ENCODE peak calls at places on chromosomes 2 and 18, in six cellular contexts. U, W, S, M, A and J are unnamed samples. For H3K27me3, the result is how much of the 10 kb centered on the place peaks cover.

GRCh38 chr2:8119782-8120551 is 561.9 kb upstream of the ID2 start:
- DNase-seq in U (no peak), W (no peak), S (peak), M (no peak), A (no peak), J (no peak)

GRCh38 chr2:239550336-239550735 is 149.5 kb upstream of the HDAC4 start:
- DNase-seq in U (no peak), W (no peak), S (no peak), M (no peak), A (no peak), J (no peak)

GRCh38 chr18:44988821-44989587 is 308.3 kb downstream of the SETBP1 start:
- DNase-seq in U (no peak), W (no peak), S (no peak), M (no peak), A (no peak), J (no peak)

GRCh38 chr2:9187620-9188214 is 18.9 kb upstream of the ASAP2 start:
- DNase-seq in U (no peak), W (no peak), S (no peak), M (no peak), A (no peak), J (no peak)

GRCh38 chr2:97734061-97734912 is 20.9 kb downstream of the ZAP70 start:
- DNase-seq in U (no peak), W (no peak), S (no peak), M (peak), A (no peak), J (no peak)

GRCh38 chr2:20012282-20013060 is at the start of gene MATN3:
- DNase-seq in U (peak), W (no peak), S (peak), M (no peak), A (no peak), J (peak)

GRCh38 chr2:224901121-224901676 is 141.1 kb downstream of the DOCK10 start:
- DNase-seq in U (no peak), W (no peak), S (no peak), M (no peak), A (no peak), J (no peak)

GRCh38 chr2:207330912-207331311 is 165.2 kb upstream of the KLF7 start:
- DNase-seq in U (no peak), W (peak), S (no peak), M (no peak), A (no peak), J (no peak)

GRCh38 chr18:24317370-24317769 is 80.3 kb downstream of the OSBPL1A start:
- DNase-seq in U (no peak), W (no peak), S (no peak), M (no peak), A (no peak), J (no peak)

GRCh38 chr2:29831560-29831959 is 89.8 kb downstream of the ALK start:
- DNase-seq in U (no peak), W (no peak), S (no peak), M (no peak), A (no peak), J (no peak)

GRCh38 chr2:184564092-184564491 is 34.2 kb upstream of the ZNF804A start:
- DNase-seq in U (no peak), W (no peak), S (no peak), M (no peak), A (no peak), J (no peak)

GRCh38 chr2:123521868-123522267 is 503.2 kb upstream of the CNTNAP5 start:
- DNase-seq in U (no peak), W (no peak), S (no peak), M (no peak), A (no peak), J (no peak)

GRCh38 chr18:13381907-13382682 is 163.5 kb downstream of the LDLRAD4 start:
- DNase-seq in U (peak), W (no peak), S (peak), M (peak), A (peak), J (no peak)

GRCh38 chr2:126799306-126799705 is 99.4 kb upstream of the TEX51 start:
- DNase-seq in U (no peak), W (no peak), S (no peak), M (no peak), A (no peak), J (no peak)

GRCh38 chr18:76410660-76411417 is 84.2 kb downstream of the ZNF516 start:
- DNase-seq in U (no peak), W (no peak), S (no peak), M (no peak), A (no peak), J (no peak)

GRCh38 chr2:11810237-11810977 is 64.0 kb downstream of the LPIN1 start:
- DNase-seq in U (no peak), W (no peak), S (no peak), M (no peak), A (no peak), J (no peak)
- H3K27ac ChIP-seq in U (no peak), W (no peak), S (no peak), M (no peak), A (no peak), J (no peak)

GRCh38 chr2:160581448-160581847 is 87.8 kb upstream of the RBMS1 start:
- DNase-seq in U (no peak), W (no peak), S (no peak), M (no peak), A (no peak), J (no peak)
- H3K27me3 ChIP-seq in U (under half), W (under half), S (under half), M (under half), A (under half), J (under half)

GRCh38 chr2:104982111-104982510 is 55.8 kb upstream of the MRPS9 start:
- DNase-seq in U (no peak), W (no peak), S (no peak), M (no peak), A (no peak), J (no peak)
- H3K27ac ChIP-seq in U (no peak), W (no peak), S (no peak), M (no peak), A (no peak), J (no peak)

DNA sequence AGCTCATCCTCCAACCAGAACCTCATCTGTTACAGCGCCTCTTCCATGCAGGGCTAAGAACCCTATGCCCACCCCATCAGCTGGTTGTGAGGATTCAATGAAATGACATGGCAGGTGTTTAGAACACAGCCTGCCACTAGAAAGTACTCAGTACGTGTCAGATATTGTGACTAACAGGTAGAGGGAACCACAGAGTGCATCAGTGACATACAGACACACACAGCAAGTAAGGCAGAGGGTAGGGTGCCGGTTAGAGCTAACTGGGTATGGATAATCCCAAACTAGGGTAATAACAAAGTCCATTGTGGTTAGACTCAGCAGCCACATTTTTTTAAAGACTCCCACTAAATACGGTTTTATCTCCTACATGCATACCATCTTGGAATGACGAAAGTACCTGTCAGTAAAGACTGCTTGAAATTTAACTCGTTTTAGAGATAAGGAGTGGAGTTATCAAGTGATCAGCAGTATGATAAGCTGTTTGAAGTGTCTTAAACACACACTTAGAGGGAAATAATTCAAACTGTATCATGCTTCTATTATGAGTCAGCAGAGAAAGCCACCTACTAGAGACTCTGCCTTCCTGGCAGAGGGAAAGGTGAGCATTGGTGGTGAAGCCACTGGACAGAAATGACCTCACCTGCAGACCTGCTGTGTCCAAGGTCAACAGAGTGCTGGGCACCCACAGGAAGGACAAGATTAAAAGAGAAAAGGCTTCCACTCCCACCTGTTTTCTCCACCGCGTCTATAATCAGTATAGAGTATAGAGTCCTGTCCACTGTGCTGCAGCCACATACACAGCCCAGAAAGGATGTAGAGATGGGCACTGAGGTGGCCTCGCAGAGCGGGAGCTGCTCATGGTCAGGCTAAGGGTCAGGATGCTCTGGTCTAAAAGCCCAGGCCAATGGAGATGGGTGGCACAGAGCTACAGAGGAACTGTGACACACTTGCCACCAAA is 20.5 kb downstream of the MPPE1 start:
- DNase-seq in U (no peak), W (no peak), S (no peak), M (peak), A (no peak), J (no peak)
- H3K27me3 ChIP-seq in U (under half), W (under half), S (under half), M (under half), A (under half), J (under half)

DNA sequence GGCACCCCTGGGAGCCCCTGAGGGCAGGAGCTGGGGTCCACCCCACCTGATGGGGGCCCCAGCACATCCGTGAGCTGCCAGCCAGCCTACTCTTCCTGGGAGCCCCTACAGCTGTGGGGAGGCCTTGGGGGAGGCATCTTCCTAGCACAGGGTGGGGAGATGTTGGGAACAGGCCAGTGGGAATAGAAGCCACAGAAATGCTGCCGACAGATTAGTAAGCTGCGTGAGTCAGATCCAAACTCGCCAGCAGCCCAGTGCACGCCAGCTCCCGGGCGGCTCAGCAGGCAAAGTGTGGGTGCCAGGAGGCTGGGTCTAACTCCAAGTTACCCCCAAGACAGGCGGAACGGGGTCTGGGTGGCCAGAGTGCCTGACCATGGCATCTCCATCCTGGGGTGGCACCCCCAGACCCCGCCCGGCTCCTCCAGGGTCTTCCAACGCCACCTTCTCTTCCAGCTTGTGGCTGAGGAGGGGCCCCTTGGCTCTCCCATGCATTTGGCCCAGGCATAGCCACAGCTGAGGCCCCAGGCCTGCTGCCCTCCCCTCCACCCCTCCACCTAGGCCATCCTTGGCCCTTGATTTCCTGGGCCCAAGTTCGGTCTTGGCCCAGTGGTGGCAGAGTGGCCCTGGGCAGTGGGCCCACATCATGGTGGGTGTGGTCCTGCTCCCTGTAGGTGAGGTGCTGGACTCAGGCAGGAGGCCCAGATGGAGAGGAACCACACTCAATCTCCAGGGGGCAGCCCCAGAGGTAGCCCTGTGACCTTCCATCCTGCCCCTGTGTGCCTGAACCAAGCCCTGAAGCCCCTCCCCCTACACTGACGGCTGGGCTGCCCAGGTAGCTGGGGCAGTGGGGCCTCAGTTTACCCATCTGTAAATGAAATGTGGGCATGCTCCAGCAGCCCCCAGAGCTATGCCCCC is 15.4 kb downstream of the CROCC2 start:
- DNase-seq in U (no peak), W (no peak), S (peak), M (peak), A (no peak), J (no peak)
- H3K27ac ChIP-seq in U (no peak), W (no peak), S (no peak), M (peak), A (no peak), J (no peak)

DNA sequence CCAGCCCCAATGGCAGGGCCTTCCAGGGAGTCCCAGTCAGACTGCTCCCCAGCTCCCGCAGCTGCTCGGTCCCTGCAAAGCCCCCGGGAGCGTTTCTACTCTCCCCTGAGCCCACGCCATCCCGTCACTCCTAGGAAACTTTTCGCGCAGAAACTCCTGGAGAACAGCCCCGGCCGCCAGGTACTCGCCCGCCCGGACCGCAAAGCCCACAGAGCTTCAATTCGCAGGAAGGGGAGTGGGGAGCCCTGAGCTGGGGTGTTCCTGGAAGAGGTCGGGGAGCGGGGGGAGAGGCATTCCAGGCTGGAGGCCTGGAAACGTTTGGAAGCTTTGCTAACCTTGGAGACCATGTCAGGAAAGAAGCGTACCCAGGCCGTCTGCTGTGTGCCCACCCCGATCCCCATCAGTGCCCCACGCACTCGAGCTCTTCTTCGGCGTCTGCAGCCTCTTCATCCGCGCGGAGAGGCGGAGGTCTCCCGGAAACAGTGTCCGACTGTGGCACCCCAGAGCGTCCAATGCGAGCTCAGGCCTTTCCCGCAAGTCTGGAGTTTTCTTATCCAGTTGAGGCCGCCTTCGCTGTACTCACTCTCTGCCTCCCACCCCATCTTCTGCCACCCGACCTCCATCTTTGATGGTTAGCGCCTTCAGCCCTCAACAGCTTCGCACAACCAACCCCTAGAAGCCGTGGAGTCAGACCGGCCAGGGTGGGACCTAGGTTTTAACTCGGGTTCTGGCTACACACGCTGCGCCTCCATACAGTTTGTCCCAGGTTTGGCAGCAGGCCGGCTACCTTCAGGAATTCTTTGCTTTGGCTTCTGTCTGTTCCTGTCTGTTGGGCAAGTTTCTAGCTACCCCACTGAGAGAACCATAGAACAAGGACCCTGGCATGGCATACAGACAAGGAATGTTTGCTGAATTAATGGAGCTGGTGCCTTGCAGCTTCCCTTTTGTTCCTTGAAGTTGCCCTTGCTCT is 3.7 kb downstream of the PCGF1 start:
- DNase-seq in U (no peak), W (no peak), S (no peak), M (no peak), A (no peak), J (no peak)
- H3K27me3 ChIP-seq in U (under half), W (under half), S (under half), M (under half), A (under half), J (half or more)

DNA sequence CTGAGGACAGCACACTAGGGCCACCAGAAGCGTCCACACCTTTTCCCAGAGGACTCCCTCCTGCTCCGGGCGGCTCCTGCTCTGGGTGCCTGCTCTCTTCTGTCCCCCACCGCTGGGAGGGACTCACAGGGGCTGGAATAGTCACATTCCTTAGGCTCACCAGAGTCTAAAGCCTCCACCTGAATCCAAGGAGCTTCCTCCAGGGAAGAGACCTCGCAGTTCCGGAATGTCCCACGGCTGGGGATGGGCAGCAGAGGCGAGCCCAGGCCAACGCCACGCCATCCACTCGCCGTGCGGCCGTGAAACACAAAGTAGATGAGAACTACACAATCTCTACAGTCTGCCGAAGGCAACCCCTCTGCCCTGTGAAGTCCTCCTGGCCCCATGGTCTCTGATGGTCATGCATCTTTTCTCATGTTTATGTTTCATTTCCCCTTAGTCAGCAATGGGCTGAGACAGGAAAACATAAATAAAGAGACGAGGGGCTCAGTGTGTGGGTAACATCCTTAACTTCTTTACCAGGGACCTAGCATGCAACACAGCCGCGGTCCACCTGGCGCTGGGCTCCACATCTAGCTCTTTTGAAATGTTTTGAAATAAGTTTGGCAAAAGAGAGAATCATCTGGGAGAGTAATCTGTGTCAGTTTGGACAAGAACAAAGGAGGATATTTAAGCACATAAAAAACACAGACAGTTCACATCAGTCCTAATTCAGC is 98.4 kb downstream of the PXDN start:
- DNase-seq in U (no peak), W (no peak), S (no peak), M (no peak), A (no peak), J (no peak)
- H3K27ac ChIP-seq in U (no peak), W (no peak), S (no peak), M (peak), A (no peak), J (no peak)

GRCh38 chr18:78972385-78972918 is 7.2 kb upstream of the SALL3 start:
- DNase-seq in U (no peak), W (no peak), S (no peak), M (no peak), A (no peak), J (no peak)
- H3K27me3 ChIP-seq in U (under half), W (under half), S (under half), M (under half), A (under half), J (half or more)

DNA sequence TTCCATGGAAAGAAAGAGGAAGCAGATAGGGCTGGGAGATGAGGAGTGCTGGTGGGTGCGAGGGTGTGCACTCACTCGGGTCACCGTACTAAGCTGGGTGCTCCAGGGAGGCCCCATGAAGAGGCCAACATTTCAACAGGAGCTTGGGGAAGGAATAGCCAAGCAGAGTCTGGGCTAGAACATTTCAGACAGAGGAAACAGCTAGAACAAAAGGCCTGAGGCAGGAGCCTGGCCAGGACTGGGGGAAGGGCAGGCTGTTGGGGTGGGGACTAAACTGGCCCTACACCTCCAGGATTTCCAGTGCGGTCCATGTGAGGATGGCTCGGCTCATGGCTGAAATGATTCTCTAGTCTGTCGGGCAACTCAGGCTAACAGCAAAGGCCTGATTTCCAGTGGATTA is 90.8 kb downstream of the ZFP36L2 start:
- DNase-seq in U (no peak), W (no peak), S (no peak), M (peak), A (no peak), J (no peak)
- H3K27ac ChIP-seq in U (peak), W (no peak), S (no peak), M (peak), A (peak), J (peak)